ENCODE peak calls at places on chromosomes 3 and 15, in nine cellular contexts. J is ovary, L is uterus, K is right lobe of liver, I is Peyer's patch, R is breast epithelium, T is sigmoid colon, F is IMR-90, P is suprapubic skin. D is an unnamed sample.

GRCh38 chr15:58952751-58953150 is 19.3 kb upstream of the SLTM start:
- DNase-seq in I (no peak), R (no peak), K (no peak), T (no peak), P (no peak), J (no peak), L (no peak), F (peak; percentile 52), D (no peak)

GRCh38 chr3:87733671-87734367 is 325.0 kb downstream of the CGGBP1 start:
- DNase-seq in T (no peak), F (no peak), L (no peak), I (no peak), K (no peak), P (no peak), R (peak; percentile 55), J (no peak), D (no peak)

GRCh38 chr3:7503431-7503830 is 642.5 kb downstream of the GRM7 start:
- DNase-seq in R (no peak), I (no peak), P (no peak), K (no peak), L (no peak), J (no peak), T (no peak), F (no peak), D (no peak)

GRCh38 chr3:33054100-33055097 is 42.5 kb downstream of the GLB1 start:
- DNase-seq in T (no peak), P (no peak), R (no peak), J (no peak), F (no peak), L (no peak), K (no peak), I (no peak), D (no peak)

GRCh38 chr15:63763476-63764123 is 70.1 kb downstream of the HERC1 start:
- DNase-seq in L (no peak), R (no peak), J (no peak), K (no peak), I (no peak), T (no peak), P (no peak), F (peak; percentile 39), D (no peak)

GRCh38 chr15:71821547-71822129 is 11.3 kb downstream of the NR2E3 start:
- DNase-seq in J (no peak), F (no peak), K (no peak), I (no peak), P (no peak), T (no peak), R (no peak), L (no peak), D (no peak)

GRCh38 chr3:4716731-4717362 is 223.7 kb downstream of the ITPR1 start:
- DNase-seq in T (no peak), K (no peak), F (peak; percentile 83), L (peak; percentile 52), I (no peak), R (no peak), P (no peak), J (no peak), D (no peak)

GRCh38 chr15:57149196-57149595 is 227.1 kb upstream of the CGNL1 start:
- DNase-seq in R (no peak), L (no peak), P (no peak), I (no peak), K (no peak), J (no peak), T (no peak), F (peak; percentile 51), D (no peak)

GRCh38 chr3:81443948-81444347 is 317.5 kb downstream of the GBE1 start:
- DNase-seq in I (no peak), K (no peak), P (no peak), R (no peak), F (peak; percentile 21), J (no peak), T (no peak), L (no peak), D (no peak)

GRCh38 chr3:46565113-46565490 is 1.0 kb downstream of the LRRC2 start:
- DNase-seq in J (no peak), P (peak; percentile 35), I (no peak), T (no peak), K (no peak), F (no peak), L (no peak), R (no peak), D (no peak)

GRCh38 chr3:114444216-114444615 is 150.4 kb downstream of the TIGIT start:
- DNase-seq in P (no peak), K (no peak), R (no peak), L (no peak), T (no peak), J (no peak), F (no peak), I (no peak), D (no peak)

GRCh38 chr3:114447545-114447944 is 153.7 kb downstream of the TIGIT start:
- DNase-seq in I (no peak), K (no peak), R (no peak), J (no peak), L (no peak), P (no peak), T (no peak), F (no peak), D (no peak)

GRCh38 chr3:114447950-114448479 is 154.2 kb downstream of the TIGIT start:
- DNase-seq in P (no peak), I (no peak), L (no peak), F (no peak), K (no peak), T (no peak), R (no peak), J (no peak), D (no peak)

GRCh38 chr3:114446605-114447004 is 152.8 kb downstream of the TIGIT start:
- DNase-seq in I (no peak), K (no peak), T (peak; percentile 64), L (peak; percentile 25), J (peak; percentile 54), F (no peak), P (no peak), R (no peak), D (no peak)

DNA sequence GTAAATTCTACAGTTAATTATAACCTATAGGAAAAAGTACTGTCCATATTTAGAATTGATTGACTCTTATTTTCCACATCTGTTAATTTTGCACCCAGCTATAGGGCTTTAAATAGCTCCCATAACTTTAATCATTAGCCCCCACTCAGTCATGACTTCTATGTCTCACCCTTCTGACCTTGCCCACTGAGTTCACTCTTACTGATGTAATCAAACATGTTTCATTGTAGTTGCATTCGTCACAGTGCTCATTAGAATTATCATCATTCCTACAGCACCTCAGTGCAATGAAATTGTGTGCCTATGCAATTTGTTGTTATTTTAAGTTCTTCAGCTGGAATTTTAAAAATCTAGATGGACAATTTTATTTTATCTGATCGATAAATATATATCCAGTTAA is 151.4 kb downstream of the TIGIT start:
- DNase-seq in J (no peak), P (no peak), K (no peak), I (no peak), T (no peak), F (peak; percentile 13), R (no peak), L (no peak), D (no peak)
- H3K4me1 ChIP-seq in J (peaks cover 11% of the 10 kb centered on the region), P (peaks cover 28% of the 10 kb centered on the region), K (no peaks in the 10 kb centered on the region), I (no peaks in the 10 kb centered on the region), T (peaks cover 31% of the 10 kb centered on the region), F (peaks cover 7% of the 10 kb centered on the region), R (no peaks in the 10 kb centered on the region), L (no peaks in the 10 kb centered on the region), D (peaks cover 5% of the 10 kb centered on the region)

GRCh38 chr3:179347383-179348194 is at the start of gene MFN1:
- DNase-seq in T (peak; percentile 98), L (peak; percentile 96), P (peak; percentile 97), J (peak; percentile 92), K (peak; percentile 93), R (peak; percentile 96), I (peak; percentile 92), F (peak; percentile 94), D (peak; percentile 69)
- TF ChIP-seq POLR2A in T (peak; percentile 61), L (peak; percentile 67), P (peak; percentile 17), J (no peak), K (peak; percentile 68), R (no peak), I (peak; percentile 38), F (peak; percentile 90), D (peak; percentile 76)

GRCh38 chr3:134126153-134126552 is 96.4 kb upstream of the SLCO2A1 start:
- DNase-seq in F (no peak), R (no peak), L (no peak), J (no peak), P (no peak), I (no peak), T (no peak), K (no peak), D (no peak)
- TF ChIP-seq CTCF in F (no peak), R (no peak), L (no peak), J (no peak), P (no peak), I (no peak), T (no peak), K (no peak), D (peak; percentile 24)

GRCh38 chr3:11583638-11584046 is 60.1 kb downstream of the VGLL4 start:
- DNase-seq in T (no peak), J (peak; percentile 27), R (no peak), K (no peak), P (no peak), I (no peak), F (peak; percentile 57), L (no peak), D (no peak)

GRCh38 chr3:11581237-11582122 is 62.2 kb downstream of the VGLL4 start:
- DNase-seq in F (no peak), L (peak; percentile 24), K (no peak), R (peak; percentile 54), I (no peak), T (no peak), J (peak; percentile 21), P (no peak), D (no peak)

GRCh38 chr3:11583226-11583625 is 60.5 kb downstream of the VGLL4 start:
- DNase-seq in K (no peak), L (no peak), J (no peak), P (no peak), I (no peak), T (no peak), R (no peak), F (peak; percentile 41), D (no peak)

GRCh38 chr3:11580645-11581044 is 63.1 kb downstream of the VGLL4 start:
- DNase-seq in F (peak; percentile 52), L (no peak), R (no peak), T (no peak), J (no peak), I (no peak), K (no peak), P (no peak), D (no peak)

DNA sequence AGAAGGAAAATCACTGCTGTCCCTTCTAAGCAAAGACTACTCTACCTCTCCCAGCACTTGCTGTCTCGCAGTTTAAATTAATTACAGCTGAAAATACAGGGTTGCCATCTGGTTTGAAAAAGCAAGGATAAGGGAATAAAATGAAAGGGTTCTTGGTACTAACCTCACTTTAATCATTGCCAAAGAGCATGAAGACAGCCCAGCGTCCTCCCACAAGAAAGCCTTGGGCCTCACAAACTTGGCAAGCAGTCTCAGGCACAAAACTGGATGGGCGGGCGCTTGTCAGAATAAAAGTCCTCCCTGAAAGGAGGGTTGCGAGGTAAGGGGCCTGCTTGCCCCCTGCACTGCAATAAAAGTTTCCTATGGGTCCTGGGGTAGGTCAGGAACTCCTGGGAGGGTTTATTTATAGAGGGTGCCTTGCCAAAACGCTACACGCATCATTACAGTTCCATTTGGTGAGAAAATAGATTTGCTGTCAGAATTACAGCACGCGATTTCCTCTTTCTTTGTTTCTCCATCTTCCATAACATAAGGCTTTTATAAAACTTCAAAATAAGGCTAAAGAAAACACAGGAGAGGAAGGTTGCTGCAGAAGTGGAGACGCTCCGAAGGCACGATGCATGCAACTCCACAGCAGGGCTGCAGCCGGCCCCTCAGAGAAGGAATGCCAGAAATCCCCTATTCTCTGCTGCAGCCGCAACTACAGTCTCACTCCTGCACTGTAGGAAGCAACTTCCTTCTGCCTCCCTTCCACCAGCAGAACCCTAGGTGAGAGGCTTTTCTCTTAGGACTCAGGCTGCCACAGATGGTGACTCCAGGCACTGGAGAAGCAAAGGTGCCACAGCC is 61.4 kb downstream of the VGLL4 start:
- DNase-seq in K (no peak), R (peak; percentile 79), J (peak; percentile 80), F (peak; percentile 89), L (peak; percentile 86), I (no peak), T (peak; percentile 90), P (no peak), D (no peak)
- H3K4me1 ChIP-seq in K (no peaks in the 10 kb centered on the region), R (no peaks in the 10 kb centered on the region), J (peaks cover 27% of the 10 kb centered on the region), F (peaks cover 28% of the 10 kb centered on the region), L (peaks cover 8% of the 10 kb centered on the region), I (no peaks in the 10 kb centered on the region), T (peaks cover 49% of the 10 kb centered on the region), P (peaks cover 71% of the 10 kb centered on the region), D (peaks cover 18% of the 10 kb centered on the region)